ENCODE peak calls at places on chromosomes 12 and 14, in nine cellular contexts. E is LoVo; N is cardiac fibroblast; Q is stimulated activated CD4-positive, alpha-beta T cell treated with anti-CD3 and anti-CD28 coated beads, Interleukin-1b, Interleukin-23, amount 100 ng/mL, for 1 hour; G is CD8-positive, alpha-beta memory T cell; Z is H9; C is fibroblast of the conjunctiva; J is T-helper 9 cell; B is AG20443. D is an unnamed sample.

GRCh38 chr14:35088514-35088913 is 33.3 kb downstream of the PPP2R3C start:
- DNase-seq in E (no peak), Z (no peak), N (no peak), J (no peak), C (no peak), G (no peak), Q (no peak), B (no peak), D (no peak)

GRCh38 chr12:20917269-20917668 is 106.8 kb downstream of the SLCO1B3 start:
- DNase-seq in E (no peak), B (no peak), Q (no peak), G (no peak), C (no peak), J (no peak), N (no peak), Z (no peak), D (no peak)

GRCh38 chr12:132160671-132161045 is 16.4 kb downstream of the NOC4L start:
- DNase-seq in E (no peak), C (no peak), N (no peak), G (no peak), B (no peak), J (no peak), Z (no peak), Q (no peak), D (no peak)

GRCh38 chr14:57287745-57288144 is 19.0 kb downstream of the AP5M1 start:
- DNase-seq in C (no peak), Z (no peak), B (no peak), Q (no peak), N (no peak), G (no peak), E (no peak), J (no peak), D (no peak)

GRCh38 chr14:101174980-101175606 is 271.6 kb upstream of the RTL1 start:
- DNase-seq in N (no peak), E (no peak), Q (no peak), Z (no peak), G (no peak), J (no peak), B (peak; percentile 2), C (no peak), D (no peak)

GRCh38 chr12:126537961-126538530 is 1472.8 kb downstream of the AACS start:
- DNase-seq in Z (no peak), E (no peak), N (no peak), J (no peak), B (no peak), G (no peak), Q (no peak), C (peak; percentile 1), D (no peak)

GRCh38 chr14:101823511-101824120 is 62.1 kb downstream of the PPP2R5C start:
- DNase-seq in B (peak; percentile 31), Z (no peak), E (no peak), J (peak; percentile 57), C (no peak), Q (peak; percentile 53), N (peak; percentile 36), G (peak; percentile 86), D (no peak)

GRCh38 chr12:22355011-22355580 is 20.6 kb upstream of the ST8SIA1 start:
- DNase-seq in J (no peak), B (no peak), C (no peak), N (no peak), Z (no peak), Q (no peak), G (no peak), E (no peak), D (no peak)

GRCh38 chr12:56629459-56630179 is 507 bp downstream of the BAZ2A start:
- DNase-seq in N (peak; percentile 32), E (peak; percentile 34), C (no peak), J (peak; percentile 37), B (no peak), Q (no peak), G (peak; percentile 66), Z (no peak), D (no peak)

D was measured in ascending aorta.